ENCODE peak calls at places on chromosomes 11 and 22, in six cellular contexts. G is nucleus accumbens; B is AG04449; U is MCF 10A; K is stimulated activated CD4-positive, alpha-beta T cell treated with anti-CD3 and anti-CD28 coated beads, Interleukin-2, amount 100 ng/mL, for 48 hours; D is vagina. N is an unnamed sample.

GRCh38 chr22:48138855-48139254 is 1376.4 kb downstream of the TBC1D22A start:
- DNase-seq in G (no peak), B (no peak), U (no peak), K (no peak), D (peak; percentile 20), N (no peak)

GRCh38 chr11:65560555-65561418 is 2.6 kb upstream of the LTBP3 start:
- DNase-seq in G (peak; percentile 71), B (no peak), U (peak; percentile 48), K (no peak), D (no peak), N (peak; percentile 53)

GRCh38 chr22:37220543-37220968 is 8.3 kb upstream of the SSTR3 start:
- DNase-seq in G (no peak), B (no peak), U (no peak), K (no peak), D (no peak), N (no peak)

GRCh38 chr11:64070301-64070656 is 34.5 kb downstream of the FLRT1 start:
- DNase-seq in G (no peak), B (no peak), U (no peak), K (no peak), D (no peak), N (no peak)

GRCh38 chr22:32494971-32495370 is 20.4 kb downstream of the FBXO7 start:
- DNase-seq in G (no peak), B (no peak), U (no peak), K (no peak), D (no peak), N (no peak)

GRCh38 chr11:14067686-14068085 is 105.2 kb downstream of the SPON1 start:
- DNase-seq in G (no peak), B (no peak), U (no peak), K (no peak), D (no peak), N (peak; percentile 33)

GRCh38 chr11:61164610-61165424 is 3.6 kb upstream of the VPS37C start:
- DNase-seq in G (no peak), B (no peak), U (no peak), K (no peak), D (no peak), N (no peak)

GRCh38 chr11:77842451-77843121 is 21.6 kb downstream of the AAMDC start:
- DNase-seq in G (no peak), B (no peak), U (no peak), K (no peak), D (no peak), N (peak; percentile 13)

GRCh38 chr11:2311456-2312201 is 9.8 kb downstream of the TSPAN32 start:
- DNase-seq in G (no peak), B (no peak), U (no peak), K (no peak), D (no peak), N (no peak)

GRCh38 chr11:12066056-12066798 is 44.2 kb upstream of the MICAL2 start:
- DNase-seq in G (no peak), B (peak; percentile 95), U (peak; percentile 96), K (no peak), D (no peak), N (peak; percentile 99)

GRCh38 chr11:58513747-58514367 is 6.0 kb upstream of the OR5B21 start:
- DNase-seq in G (no peak), B (no peak), U (peak; percentile 76), K (no peak), D (no peak), N (peak; percentile 56)

N was measured in renal cortical epithelial cell.